ENCODE peak calls at places on chromosomes 4 and X, in seven cellular contexts. U, A, Z, V, R, K and Y are unnamed samples.

GRCh38 chr4:62431513-62431912 is 1231.4 kb downstream of the ADGRL3 start:
- DNase-seq in U (no peak), A (no peak), Z (no peak), V (no peak), R (no peak), K (no peak), Y (no peak)

GRCh38 chr4:907691-908437 is 24.3 kb downstream of the GAK start:
- DNase-seq in U (no peak), A (no peak), Z (no peak), V (no peak), R (no peak), K (no peak), Y (no peak)

GRCh38 chr4:137124278-137124932 is 407.9 kb downstream of the PCDH18 start:
- DNase-seq in U (no peak), A (no peak), Z (no peak), V (no peak), R (peak), K (no peak), Y (no peak)

GRCh38 chrX:119758682-119759332 is 419 bp downstream of the SOWAHD start:
- DNase-seq in U (peak), A (no peak), Z (peak), V (peak), R (peak), K (peak), Y (peak)

GRCh38 chrX:16711219-16712115 is 1.0 kb downstream of the CTPS2 start:
- DNase-seq in U (no peak), A (peak), Z (no peak), V (peak), R (peak), K (peak), Y (no peak)

GRCh38 chr4:88533088-88533790 is 9.7 kb upstream of the PYURF start:
- DNase-seq in U (no peak), A (no peak), Z (no peak), V (no peak), R (no peak), K (no peak), Y (no peak)

GRCh38 chrX:68669872-68670271 is 22.4 kb downstream of the STARD8 start:
- DNase-seq in U (no peak), A (no peak), Z (no peak), V (no peak), R (no peak), K (no peak), Y (no peak)

GRCh38 chr4:99722006-99722405 is 64.4 kb upstream of the C4orf54 start:
- DNase-seq in U (no peak), A (no peak), Z (no peak), V (no peak), R (no peak), K (no peak), Y (no peak)

GRCh38 chrX:153600032-153600373 is 1.1 kb upstream of the CCNQ start:
- DNase-seq in U (no peak), A (no peak), Z (no peak), V (no peak), R (no peak), K (no peak), Y (no peak)

GRCh38 chr4:98574816-98575215 is 83.6 kb downstream of the TSPAN5 start:
- DNase-seq in U (no peak), A (no peak), Z (no peak), V (no peak), R (no peak), K (no peak), Y (no peak)

GRCh38 chr4:47830263-47831025 is 7.4 kb downstream of the CORIN start:
- DNase-seq in U (no peak), A (no peak), Z (no peak), V (peak), R (no peak), K (no peak), Y (no peak)

GRCh38 chr4:69640289-69640688 is 847 bp upstream of the UGT2A2 start:
- DNase-seq in U (no peak), A (no peak), Z (no peak), V (no peak), R (no peak), K (no peak), Y (no peak)

GRCh38 chr4:159632031-159632430 is 529.2 kb downstream of the RAPGEF2 start:
- DNase-seq in U (no peak), A (no peak), Z (no peak), V (no peak), R (no peak), K (no peak), Y (no peak)

GRCh38 chrX:17944833-17945497 is 83.9 kb upstream of the RAI2 start:
- DNase-seq in U (no peak), A (no peak), Z (peak), V (no peak), R (peak), K (peak), Y (no peak)

GRCh38 chrX:130523460-130524394 is 121.9 kb downstream of the RBMX2 start:
- DNase-seq in U (no peak), A (peak), Z (peak), V (no peak), R (peak), K (peak), Y (no peak)

GRCh38 chrX:136767104-136767941 is 13.4 kb downstream of the ARHGEF6 start:
- DNase-seq in U (peak), A (peak), Z (peak), V (peak), R (peak), K (peak), Y (peak)

GRCh38 chrX:110145854-110146253 is 142.9 kb downstream of the TMEM164 start:
- DNase-seq in U (no peak), A (no peak), Z (peak), V (no peak), R (peak), K (peak), Y (no peak)